ENCODE peak calls at places on chromosomes 2 and 18, in nine cellular contexts. One of them, this sample, is unnamed. For H3K4me1, the result is how much of the 10 kb centered on the place peaks cover.

GRCh38 chr2:86441789-86442641 is 844 bp downstream of the KDM3A start:
- DNase-seq in SJSA1: peak
- DNase-seq in aorta: peak
- DNase-seq in right atrium auricular region: peak
- DNase-seq in right cardiac atrium: peak
- DNase-seq in K562: peak
- DNase-seq in tibial nerve: peak
- DNase-seq in CD8-positive, alpha-beta T cell: peak
- DNase-seq in tibial artery: peak
- DNase-seq in this sample: peak

GRCh38 chr2:232418466-232419244 is 12.0 kb downstream of the ALPG start:
- DNase-seq in SJSA1: no peak
- DNase-seq in aorta: no peak
- DNase-seq in right atrium auricular region: no peak
- DNase-seq in right cardiac atrium: no peak
- DNase-seq in K562: peak
- DNase-seq in tibial nerve: no peak
- DNase-seq in CD8-positive, alpha-beta T cell: no peak
- DNase-seq in tibial artery: peak
- DNase-seq in this sample: no peak

GRCh38 chr18:45049548-45050307 is 369.0 kb downstream of the SETBP1 start:
- DNase-seq in SJSA1: no peak
- DNase-seq in aorta: no peak
- DNase-seq in right atrium auricular region: no peak
- DNase-seq in right cardiac atrium: no peak
- DNase-seq in K562: no peak
- DNase-seq in tibial nerve: no peak
- DNase-seq in CD8-positive, alpha-beta T cell: no peak
- DNase-seq in tibial artery: no peak
- DNase-seq in this sample: no peak

GRCh38 chr2:158716921-158717320 is 78.2 kb upstream of the DAPL1 start:
- DNase-seq in SJSA1: no peak
- DNase-seq in aorta: no peak
- DNase-seq in right atrium auricular region: peak
- DNase-seq in right cardiac atrium: no peak
- DNase-seq in K562: no peak
- DNase-seq in tibial nerve: no peak
- DNase-seq in CD8-positive, alpha-beta T cell: no peak
- DNase-seq in tibial artery: no peak
- DNase-seq in this sample: no peak

GRCh38 chr2:164816046-164816445 is 25.6 kb downstream of the COBLL1 start:
- DNase-seq in SJSA1: no peak
- DNase-seq in aorta: no peak
- DNase-seq in right atrium auricular region: no peak
- DNase-seq in right cardiac atrium: no peak
- DNase-seq in K562: no peak
- DNase-seq in tibial nerve: no peak
- DNase-seq in CD8-positive, alpha-beta T cell: no peak
- DNase-seq in tibial artery: no peak
- DNase-seq in this sample: no peak

GRCh38 chr2:32360416-32360815 is 3.6 kb downstream of the BIRC6 start:
- DNase-seq in SJSA1: no peak
- DNase-seq in aorta: no peak
- DNase-seq in right atrium auricular region: no peak
- DNase-seq in right cardiac atrium: no peak
- DNase-seq in K562: no peak
- DNase-seq in tibial nerve: no peak
- DNase-seq in CD8-positive, alpha-beta T cell: no peak
- DNase-seq in tibial artery: no peak
- DNase-seq in this sample: no peak

GRCh38 chr2:128374711-128375413 is 56.2 kb upstream of the HS6ST1 start:
- DNase-seq in SJSA1: no peak
- DNase-seq in aorta: peak
- DNase-seq in right atrium auricular region: no peak
- DNase-seq in right cardiac atrium: no peak
- DNase-seq in K562: no peak
- DNase-seq in tibial nerve: no peak
- DNase-seq in CD8-positive, alpha-beta T cell: no peak
- DNase-seq in tibial artery: peak
- DNase-seq in this sample: no peak

GRCh38 chr18:57143265-57143664 is 3.6 kb upstream of the BOD1L2 start:
- DNase-seq in SJSA1: no peak
- DNase-seq in aorta: no peak
- DNase-seq in right atrium auricular region: no peak
- DNase-seq in right cardiac atrium: no peak
- DNase-seq in K562: no peak
- DNase-seq in tibial nerve: no peak
- DNase-seq in CD8-positive, alpha-beta T cell: no peak
- DNase-seq in tibial artery: no peak
- DNase-seq in this sample: no peak

GRCh38 chr18:35526476-35527120 is 28.8 kb upstream of the INO80C start:
- DNase-seq in SJSA1: no peak
- DNase-seq in aorta: no peak
- DNase-seq in right atrium auricular region: no peak
- DNase-seq in right cardiac atrium: peak
- DNase-seq in K562: no peak
- DNase-seq in tibial nerve: no peak
- DNase-seq in CD8-positive, alpha-beta T cell: no peak
- DNase-seq in tibial artery: no peak
- DNase-seq in this sample: no peak

GRCh38 chr18:33960393-33960792 is 264.3 kb downstream of the NOL4 start:
- DNase-seq in SJSA1: no peak
- DNase-seq in aorta: no peak
- DNase-seq in right atrium auricular region: no peak
- DNase-seq in right cardiac atrium: no peak
- DNase-seq in K562: no peak
- DNase-seq in tibial nerve: no peak
- DNase-seq in CD8-positive, alpha-beta T cell: no peak
- DNase-seq in tibial artery: no peak
- DNase-seq in this sample: no peak

GRCh38 chr2:164514491-164514890 is 106.8 kb downstream of the GRB14 start:
- DNase-seq in SJSA1: no peak
- DNase-seq in aorta: no peak
- DNase-seq in right atrium auricular region: no peak
- DNase-seq in right cardiac atrium: no peak
- DNase-seq in K562: no peak
- DNase-seq in tibial nerve: no peak
- DNase-seq in CD8-positive, alpha-beta T cell: no peak
- DNase-seq in tibial artery: no peak
- DNase-seq in this sample: no peak

GRCh38 chr2:71795486-71795885 is 342.1 kb downstream of the DYSF start:
- DNase-seq in SJSA1: no peak
- DNase-seq in aorta: no peak
- DNase-seq in right atrium auricular region: no peak
- DNase-seq in right cardiac atrium: no peak
- DNase-seq in K562: no peak
- DNase-seq in tibial nerve: no peak
- DNase-seq in CD8-positive, alpha-beta T cell: no peak
- DNase-seq in tibial artery: peak
- DNase-seq in this sample: no peak

GRCh38 chr2:30271300-30271699 is 40.0 kb downstream of the LBH start:
- DNase-seq in SJSA1: no peak
- DNase-seq in aorta: no peak
- DNase-seq in right atrium auricular region: no peak
- DNase-seq in right cardiac atrium: no peak
- DNase-seq in K562: peak
- DNase-seq in tibial nerve: no peak
- DNase-seq in CD8-positive, alpha-beta T cell: no peak
- DNase-seq in tibial artery: no peak
- DNase-seq in this sample: no peak

GRCh38 chr18:23106575-23106974 is 28.7 kb upstream of the CABLES1 start:
- DNase-seq in SJSA1: peak
- DNase-seq in aorta: peak
- DNase-seq in right atrium auricular region: no peak
- DNase-seq in right cardiac atrium: no peak
- DNase-seq in K562: no peak
- DNase-seq in tibial nerve: no peak
- DNase-seq in CD8-positive, alpha-beta T cell: no peak
- DNase-seq in tibial artery: peak
- DNase-seq in this sample: no peak

GRCh38 chr2:241844831-241845578 is 13.7 kb downstream of the PDCD1 start:
- DNase-seq in SJSA1: no peak
- DNase-seq in aorta: peak
- DNase-seq in right atrium auricular region: no peak
- DNase-seq in right cardiac atrium: peak
- DNase-seq in K562: no peak
- DNase-seq in tibial nerve: no peak
- DNase-seq in CD8-positive, alpha-beta T cell: no peak
- DNase-seq in tibial artery: no peak
- DNase-seq in this sample: no peak

GRCh38 chr18:46156124-46156745 is 52.0 kb downstream of the HAUS1 start:
- DNase-seq in SJSA1: no peak
- DNase-seq in aorta: no peak
- DNase-seq in right atrium auricular region: no peak
- DNase-seq in right cardiac atrium: no peak
- DNase-seq in K562: no peak
- DNase-seq in tibial nerve: no peak
- DNase-seq in CD8-positive, alpha-beta T cell: no peak
- DNase-seq in tibial artery: no peak
- DNase-seq in this sample: no peak

DNA sequence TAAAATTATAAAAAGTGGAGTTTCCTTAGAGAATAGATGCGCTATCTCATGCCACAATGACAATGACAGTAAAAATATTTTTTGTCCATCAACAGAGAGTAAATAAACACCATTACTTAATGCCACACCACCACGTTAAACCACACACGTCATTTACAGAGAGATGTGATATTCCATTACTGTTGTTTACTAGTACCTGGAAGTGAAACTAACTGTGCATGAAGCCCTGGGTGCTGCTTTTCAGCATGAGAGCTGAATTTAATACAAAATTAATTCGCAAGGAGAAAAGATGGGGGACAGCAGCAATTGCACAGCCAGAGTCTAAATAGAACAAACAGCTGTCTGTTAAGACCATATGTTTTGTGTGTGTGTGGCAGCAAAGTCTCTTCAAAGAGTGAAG is 127.9 kb downstream of the ALPK2 start:
- DNase-seq in SJSA1: no peak
- DNase-seq in aorta: no peak
- DNase-seq in right atrium auricular region: no peak
- DNase-seq in right cardiac atrium: no peak
- DNase-seq in K562: no peak
- DNase-seq in tibial nerve: no peak
- DNase-seq in CD8-positive, alpha-beta T cell: no peak
- DNase-seq in tibial artery: no peak
- DNase-seq in this sample: no peak
- H3K4me1 ChIP-seq in SJSA1: under half
- H3K4me1 ChIP-seq in aorta: under half
- H3K4me1 ChIP-seq in right atrium auricular region: under half
- H3K4me1 ChIP-seq in right cardiac atrium: under half
- H3K4me1 ChIP-seq in K562: under half
- H3K4me1 ChIP-seq in tibial nerve: under half
- H3K4me1 ChIP-seq in CD8-positive, alpha-beta T cell: under half
- H3K4me1 ChIP-seq in tibial artery: under half
- H3K4me1 ChIP-seq in this sample: under half

GRCh38 chr2:1450935-1451334 is 37.7 kb downstream of the TPO start:
- DNase-seq in SJSA1: no peak
- DNase-seq in aorta: no peak
- DNase-seq in right atrium auricular region: no peak
- DNase-seq in right cardiac atrium: no peak
- DNase-seq in K562: no peak
- DNase-seq in tibial nerve: no peak
- DNase-seq in CD8-positive, alpha-beta T cell: no peak
- DNase-seq in tibial artery: no peak
- DNase-seq in this sample: no peak
- H3K4me1 ChIP-seq in SJSA1: under half
- H3K4me1 ChIP-seq in aorta: under half
- H3K4me1 ChIP-seq in right atrium auricular region: under half
- H3K4me1 ChIP-seq in right cardiac atrium: under half
- H3K4me1 ChIP-seq in K562: under half
- H3K4me1 ChIP-seq in tibial nerve: under half
- H3K4me1 ChIP-seq in CD8-positive, alpha-beta T cell: under half
- H3K4me1 ChIP-seq in tibial artery: under half
- H3K4me1 ChIP-seq in this sample: under half

DNA sequence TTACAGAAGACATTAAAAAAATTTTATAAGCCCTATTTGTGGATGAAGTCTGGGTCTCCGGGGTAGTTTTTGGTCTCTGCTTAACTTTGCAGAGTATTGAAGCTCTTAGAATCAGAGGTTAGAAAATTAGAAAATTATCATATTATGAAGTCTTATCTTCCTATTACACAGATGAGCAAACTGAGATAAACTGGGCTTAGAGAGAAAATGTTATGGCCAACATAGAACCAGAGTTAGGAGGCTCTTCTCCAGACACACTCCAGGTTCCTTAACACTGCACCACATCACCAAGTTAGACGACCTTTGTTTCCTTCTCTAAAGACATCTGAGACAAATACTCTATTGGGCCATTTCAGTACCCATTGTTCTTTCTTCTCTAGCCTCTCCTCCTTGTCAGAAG is 36.7 kb upstream of the NEB start:
- DNase-seq in SJSA1: no peak
- DNase-seq in aorta: no peak
- DNase-seq in right atrium auricular region: no peak
- DNase-seq in right cardiac atrium: no peak
- DNase-seq in K562: no peak
- DNase-seq in tibial nerve: no peak
- DNase-seq in CD8-positive, alpha-beta T cell: no peak
- DNase-seq in tibial artery: no peak
- DNase-seq in this sample: no peak
- H3K4me1 ChIP-seq in SJSA1: under half
- H3K4me1 ChIP-seq in aorta: under half
- H3K4me1 ChIP-seq in right atrium auricular region: under half
- H3K4me1 ChIP-seq in right cardiac atrium: under half
- H3K4me1 ChIP-seq in K562: under half
- H3K4me1 ChIP-seq in tibial nerve: under half
- H3K4me1 ChIP-seq in CD8-positive, alpha-beta T cell: under half
- H3K4me1 ChIP-seq in tibial artery: under half
- H3K4me1 ChIP-seq in this sample: half or more

GRCh38 chr18:13583567-13584245 is 142.7 kb downstream of the FAM210A start:
- DNase-seq in SJSA1: no peak
- DNase-seq in aorta: no peak
- DNase-seq in right atrium auricular region: peak
- DNase-seq in right cardiac atrium: no peak
- DNase-seq in K562: no peak
- DNase-seq in tibial nerve: no peak
- DNase-seq in CD8-positive, alpha-beta T cell: no peak
- DNase-seq in tibial artery: peak
- DNase-seq in this sample: no peak

GRCh38 chr18:13581055-13581454 is 145.3 kb downstream of the FAM210A start:
- DNase-seq in SJSA1: no peak
- DNase-seq in aorta: no peak
- DNase-seq in right atrium auricular region: no peak
- DNase-seq in right cardiac atrium: no peak
- DNase-seq in K562: no peak
- DNase-seq in tibial nerve: no peak
- DNase-seq in CD8-positive, alpha-beta T cell: no peak
- DNase-seq in tibial artery: no peak
- DNase-seq in this sample: no peak

GRCh38 chr18:13581496-13581895 is 144.9 kb downstream of the FAM210A start:
- DNase-seq in SJSA1: no peak
- DNase-seq in aorta: no peak
- DNase-seq in right atrium auricular region: no peak
- DNase-seq in right cardiac atrium: no peak
- DNase-seq in K562: no peak
- DNase-seq in tibial nerve: no peak
- DNase-seq in CD8-positive, alpha-beta T cell: no peak
- DNase-seq in tibial artery: no peak
- DNase-seq in this sample: no peak

GRCh38 chr18:13580351-13580750 is 146.0 kb downstream of the FAM210A start:
- DNase-seq in SJSA1: no peak
- DNase-seq in aorta: no peak
- DNase-seq in right atrium auricular region: peak
- DNase-seq in right cardiac atrium: no peak
- DNase-seq in K562: no peak
- DNase-seq in tibial nerve: no peak
- DNase-seq in CD8-positive, alpha-beta T cell: no peak
- DNase-seq in tibial artery: no peak
- DNase-seq in this sample: no peak

GRCh38 chr18:13582283-13582682 is 144.1 kb downstream of the FAM210A start:
- DNase-seq in SJSA1: no peak
- DNase-seq in aorta: no peak
- DNase-seq in right atrium auricular region: peak
- DNase-seq in right cardiac atrium: no peak
- DNase-seq in K562: no peak
- DNase-seq in tibial nerve: no peak
- DNase-seq in CD8-positive, alpha-beta T cell: no peak
- DNase-seq in tibial artery: peak
- DNase-seq in this sample: no peak
- H3K4me1 ChIP-seq in SJSA1: under half
- H3K4me1 ChIP-seq in aorta: under half
- H3K4me1 ChIP-seq in right atrium auricular region: under half
- H3K4me1 ChIP-seq in right cardiac atrium: under half
- H3K4me1 ChIP-seq in K562: under half
- H3K4me1 ChIP-seq in tibial nerve: under half
- H3K4me1 ChIP-seq in CD8-positive, alpha-beta T cell: under half
- H3K4me1 ChIP-seq in tibial artery: under half
- H3K4me1 ChIP-seq in this sample: under half